ENCODE peak calls at places on chromosomes 1 and 21, in four cellular contexts. D, E, C and G are unnamed samples. For H3K4me1, the result is how much of the 10 kb centered on the place peaks cover.

GRCh38 chr1:39671433-39671792 is 494 bp downstream of the NT5C1A start:
- DNase-seq in D (peak), C (peak), E (no peak), G (no peak)

GRCh38 chr1:56502700-56503245 is 76.6 kb downstream of the PLPP3 start:
- DNase-seq in E (peak), D (no peak), C (no peak), G (no peak)

GRCh38 chr1:35570589-35571137 is 2.5 kb upstream of the TFAP2E start:
- DNase-seq in D (no peak), C (no peak), E (no peak), G (no peak)

GRCh38 chr1:219507432-219507831 is 105.5 kb downstream of the ZC3H11B start:
- DNase-seq in D (no peak), E (no peak), C (no peak), G (no peak)

GRCh38 chr1:7430047-7430608 is 341.0 kb upstream of the VAMP3 start:
- DNase-seq in C (no peak), D (no peak), E (no peak), G (no peak)

GRCh38 chr1:171965802-171966201 is 124.5 kb downstream of the DNM3 start:
- DNase-seq in D (no peak), C (no peak), E (no peak), G (no peak)

GRCh38 chr1:157961805-157962762 is 31.4 kb upstream of the KIRREL1 start:
- DNase-seq in E (no peak), C (no peak), D (peak), G (peak)

GRCh38 chr1:116323419-116323987 is 49.5 kb upstream of the ATP1A1 start:
- DNase-seq in D (no peak), E (no peak), C (no peak), G (no peak)

GRCh38 chr1:22447581-22448215 is 4.0 kb upstream of the ZBTB40 start:
- DNase-seq in D (no peak), E (peak), C (no peak), G (no peak)

GRCh38 chr1:67138813-67139539 is 4.2 kb upstream of the C1orf141 start:
- DNase-seq in D (no peak), E (peak), C (no peak), G (no peak)

GRCh38 chr1:32949519-32949918 is 15.1 kb downstream of the RNF19B start:
- DNase-seq in E (no peak), D (no peak), C (no peak), G (no peak)

GRCh38 chr1:54569339-54569738 is 21.3 kb downstream of the ACOT11 start:
- DNase-seq in E (no peak), D (no peak), C (peak), G (peak)

GRCh38 chr1:43799656-43800629 is 92.6 kb downstream of the ST3GAL3 start:
- DNase-seq in E (peak), C (no peak), D (no peak), G (peak)

GRCh38 chr1:36536727-36537126 is 54.0 kb upstream of the CSF3R start:
- DNase-seq in C (peak), D (no peak), E (no peak), G (no peak)

GRCh38 chr1:182888736-182889531 is 49.8 kb downstream of the DHX9 start:
- DNase-seq in C (peak), E (peak), D (peak), G (no peak)

GRCh38 chr1:230866171-230866811 is 2.0 kb downstream of the C1orf198 start:
- DNase-seq in E (peak), D (no peak), C (no peak), G (no peak)

GRCh38 chr1:243667591-243667990 is 182.5 kb downstream of the AKT3 start:
- DNase-seq in C (no peak), D (peak), E (no peak), G (no peak)

GRCh38 chr1:180560200-180560867 is 1.6 kb downstream of the OVAAL start:
- DNase-seq in C (no peak), D (no peak), E (no peak), G (no peak)

GRCh38 chr1:75970631-75971030 is 38.4 kb upstream of the ASB17 start:
- DNase-seq in E (no peak), D (no peak), C (no peak), G (no peak)

GRCh38 chr1:147334292-147334691 is 91.8 kb downstream of the CHD1L start:
- DNase-seq in E (peak), C (no peak), D (no peak), G (no peak)

GRCh38 chr1:11960710-11961109 is 19.5 kb upstream of the MFN2 start:
- DNase-seq in C (no peak), E (no peak), D (no peak), G (no peak)

GRCh38 chr1:165564561-165564960 is 20.8 kb downstream of the LRRC52 start:
- DNase-seq in E (no peak), C (no peak), D (no peak), G (no peak)

GRCh38 chr1:47174621-47175020 is 15.2 kb downstream of the PDZK1IP1 start:
- DNase-seq in E (no peak), C (no peak), D (no peak), G (no peak)

GRCh38 chr1:154862927-154863701 is 7.0 kb downstream of the KCNN3 start:
- DNase-seq in E (no peak), C (peak), D (peak), G (no peak)

GRCh38 chr1:179818743-179819173 is 58.8 kb downstream of the TOR1AIP2 start:
- DNase-seq in E (peak), C (no peak), D (no peak), G (no peak)

GRCh38 chr1:54053745-54054437 is 483 bp downstream of the TCEANC2 start:
- DNase-seq in E (peak), D (peak), C (no peak), G (peak)

GRCh38 chr1:203354246-203354645 is 3.3 kb upstream of the FMOD start:
- DNase-seq in C (no peak), D (no peak), E (no peak), G (no peak)

GRCh38 chr1:156247460-156248322 is at the start of gene PAQR6:
- DNase-seq in E (no peak), C (peak), D (peak), G (no peak)

GRCh38 chr1:226268421-226269124 is 40.4 kb downstream of the LIN9 start:
- DNase-seq in D (no peak), E (no peak), C (no peak), G (no peak)

GRCh38 chr1:6185151-6185550 is 5.0 kb upstream of the CHD5 start:
- DNase-seq in D (no peak), C (no peak), E (no peak), G (no peak)

GRCh38 chr1:240652554-240652953 is 40.6 kb upstream of the GREM2 start:
- DNase-seq in E (no peak), D (no peak), C (no peak), G (no peak)

GRCh38 chr1:81144240-81144639 is 656.5 kb upstream of the ADGRL2 start:
- DNase-seq in C (no peak), D (peak), E (no peak), G (peak)

GRCh38 chr1:117534995-117535467 is 70.8 kb upstream of the TENT5C start:
- DNase-seq in C (peak), D (peak), E (peak), G (peak)

GRCh38 chr21:41481191-41481590 is 26.8 kb downstream of the TMPRSS2 start:
- DNase-seq in D (no peak), C (no peak), E (no peak), G (no peak)

GRCh38 chr1:228146761-228147693 is 2.7 kb upstream of the GJC2 start:
- DNase-seq in C (no peak), D (no peak), E (no peak), G (no peak)

GRCh38 chr1:2258996-2259395 is 30.9 kb downstream of the SKI start:
- DNase-seq in C (no peak), D (no peak), E (no peak), G (no peak)

GRCh38 chr21:43801006-43801783 is 11.8 kb downstream of the RRP1 start:
- DNase-seq in C (no peak), D (no peak), E (no peak), G (no peak)

GRCh38 chr1:66711420-66711819 is 40.8 kb upstream of the DYNLT5 start:
- DNase-seq in D (peak), E (no peak), C (peak), G (no peak)

GRCh38 chr1:95730986-95731385 is 497.0 kb downstream of the RWDD3 start:
- DNase-seq in C (no peak), D (no peak), E (no peak), G (no peak)

GRCh38 chr1:193538004-193538355 is 351.6 kb upstream of the B3GALT2 start:
- DNase-seq in C (no peak), D (no peak), E (no peak), G (no peak)

GRCh38 chr1:193539731-193540459 is 353.5 kb upstream of the B3GALT2 start:
- DNase-seq in D (no peak), C (no peak), E (no peak), G (no peak)

GRCh38 chr1:193542668-193543067 is 356.3 kb upstream of the B3GALT2 start:
- DNase-seq in D (peak), E (no peak), C (peak), G (no peak)

GRCh38 chr1:193538690-193539089 is 352.3 kb upstream of the B3GALT2 start:
- DNase-seq in C (no peak), E (no peak), D (no peak), G (no peak)

DNA sequence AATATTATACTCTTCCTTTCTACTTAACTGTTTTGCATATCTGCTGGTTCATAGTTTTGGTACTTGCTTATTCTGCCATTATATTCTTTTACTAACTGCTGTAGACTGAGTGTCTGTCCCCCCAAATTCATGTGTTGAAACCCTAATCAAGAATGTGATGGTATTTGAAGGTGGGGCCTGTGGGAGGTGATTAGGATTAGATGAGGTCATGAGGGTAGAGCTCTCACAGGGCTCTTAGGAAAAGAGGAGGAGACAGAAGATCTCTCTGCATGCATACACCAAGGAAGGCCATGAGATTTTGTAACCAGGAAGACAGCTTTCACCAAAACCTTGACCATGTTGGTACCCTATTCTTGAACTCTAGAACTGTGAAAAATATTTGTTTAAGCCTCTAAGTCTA is 354.1 kb upstream of the B3GALT2 start:
- DNase-seq in D (no peak), E (no peak), C (no peak), G (no peak)
- H3K27ac ChIP-seq in D (no peak), E (no peak), C (no peak), G (no peak)

GRCh38 chr21:26836546-26836945 is 8.7 kb downstream of the ADAMTS1 start:
- DNase-seq in E (no peak), D (no peak), C (no peak), G (no peak)

GRCh38 chr21:26835714-26836265 is 9.4 kb downstream of the ADAMTS1 start:
- DNase-seq in E (no peak), D (no peak), C (no peak), G (no peak)

GRCh38 chr21:26835027-26835713 is 10.0 kb downstream of the ADAMTS1 start:
- DNase-seq in E (no peak), C (no peak), D (no peak), G (no peak)

GRCh38 chr21:26840206-26840605 is 5.0 kb downstream of the ADAMTS1 start:
- DNase-seq in C (no peak), E (no peak), D (no peak), G (no peak)

GRCh38 chr21:26837539-26837938 is 7.7 kb downstream of the ADAMTS1 start:
- DNase-seq in E (no peak), D (no peak), C (no peak), G (no peak)
- H3K4me1 ChIP-seq in E (under half), D (under half), C (under half), G (under half)

DNA sequence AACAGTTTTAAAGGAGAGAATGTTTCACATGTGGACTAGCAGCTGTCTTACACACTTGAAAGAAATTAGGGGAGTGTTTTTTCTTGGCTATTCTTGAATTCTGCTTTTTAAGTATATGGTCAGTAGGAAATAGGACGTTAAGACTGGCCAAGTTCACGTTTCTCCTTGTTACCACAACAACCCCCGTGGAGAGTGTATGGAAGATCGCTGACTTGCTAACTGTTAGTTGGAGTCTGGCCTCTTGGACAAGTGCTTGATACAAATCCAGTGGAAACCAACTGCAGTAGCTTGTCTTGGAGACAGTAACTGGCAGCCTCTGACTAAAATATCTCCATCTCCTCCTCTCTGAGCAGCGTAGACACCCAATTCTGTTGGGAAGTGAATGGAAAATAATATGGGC is 3.8 kb upstream of the NFIA start:
- DNase-seq in D (peak), E (no peak), C (no peak), G (no peak)
- H3K4me3 ChIP-seq in D (peak), E (peak), C (peak), G (peak)

GRCh38 chr21:33229099-33229775 is 501 bp upstream of the IFNAR2 start:
- DNase-seq in D (peak), E (no peak), C (no peak), G (no peak)
- H3K27ac ChIP-seq in D (no peak), E (no peak), C (no peak), G (no peak)

DNA sequence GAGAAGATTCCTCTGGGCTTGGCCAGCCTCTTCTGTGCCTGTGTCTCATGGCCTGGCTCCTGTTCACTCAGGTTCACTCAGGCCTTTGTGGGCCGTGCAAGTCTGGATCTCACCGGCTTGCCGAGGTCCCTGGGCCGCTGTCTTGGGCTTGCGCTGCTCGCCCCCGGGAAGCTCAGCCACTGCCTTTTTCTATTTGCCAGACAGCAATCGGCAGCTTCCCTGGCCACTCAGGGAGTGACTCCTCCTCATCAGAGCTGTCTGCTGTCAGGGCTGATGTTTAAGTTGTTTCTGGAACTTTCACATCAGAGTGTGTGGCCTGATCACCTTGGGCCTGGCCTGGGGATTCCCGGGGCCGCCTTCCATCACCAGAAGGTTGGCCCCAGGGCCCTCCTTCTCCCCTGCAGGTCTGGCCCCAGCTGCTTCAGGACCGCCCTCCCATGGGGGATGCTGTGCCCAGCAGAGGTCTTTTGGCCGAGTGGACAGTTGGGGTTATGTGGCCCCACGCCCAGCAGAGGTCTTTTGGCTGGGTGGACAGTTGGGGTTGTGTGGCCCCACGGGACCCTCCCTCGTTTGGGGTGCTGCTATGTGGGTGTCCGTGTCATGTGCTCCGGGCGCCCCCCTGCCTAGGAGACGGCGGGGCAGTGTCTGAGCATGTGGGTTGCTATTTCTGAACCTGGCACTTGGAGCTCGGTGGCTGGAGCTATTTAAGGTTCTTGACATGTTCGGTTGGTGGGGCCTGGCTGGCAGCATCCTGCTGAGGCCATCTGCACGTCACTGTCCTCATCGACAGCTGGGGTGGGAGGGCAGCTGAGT is 12.5 kb downstream of the SLX9 start:
- DNase-seq in E (no peak), D (no peak), C (no peak), G (no peak)
- H3K4me1 ChIP-seq in E (under half), D (under half), C (under half), G (under half)